ENCODE peak calls at places on chromosomes 4 and X, in eight cellular contexts. One of them, this sample, is unnamed. For H3K9me3 and H3K4me1, the result is how much of the 10 kb centered on the place peaks cover.

GRCh38 chr4:7786517-7786916 is 153.1 kb downstream of the AFAP1 start:
- DNase-seq in psoas muscle: no peak
- DNase-seq in sigmoid colon: peak
- DNase-seq in tibial artery: no peak
- DNase-seq in SK-N-SH: no peak
- DNase-seq in stomach: no peak
- DNase-seq in left lung: no peak
- DNase-seq in transverse colon: no peak
- DNase-seq in this sample: no peak

GRCh38 chr4:184762100-184762499 is 28.2 kb upstream of the CENPU start:
- DNase-seq in psoas muscle: no peak
- DNase-seq in sigmoid colon: peak
- DNase-seq in tibial artery: no peak
- DNase-seq in SK-N-SH: no peak
- DNase-seq in stomach: no peak
- DNase-seq in left lung: no peak
- DNase-seq in transverse colon: no peak
- DNase-seq in this sample: no peak

GRCh38 chr4:86218721-86219481 is 141.0 kb downstream of the MAPK10 start:
- DNase-seq in psoas muscle: no peak
- DNase-seq in sigmoid colon: no peak
- DNase-seq in tibial artery: no peak
- DNase-seq in SK-N-SH: peak
- DNase-seq in stomach: no peak
- DNase-seq in left lung: no peak
- DNase-seq in transverse colon: no peak
- DNase-seq in this sample: no peak

GRCh38 chr4:161555689-161556660 is 607.8 kb downstream of the FSTL5 start:
- DNase-seq in psoas muscle: no peak
- DNase-seq in sigmoid colon: no peak
- DNase-seq in tibial artery: no peak
- DNase-seq in SK-N-SH: no peak
- DNase-seq in stomach: no peak
- DNase-seq in left lung: no peak
- DNase-seq in transverse colon: no peak
- DNase-seq in this sample: no peak

GRCh38 chr4:184746532-184746870 is 12.6 kb upstream of the CENPU start:
- DNase-seq in psoas muscle: no peak
- DNase-seq in sigmoid colon: peak
- DNase-seq in tibial artery: peak
- DNase-seq in SK-N-SH: no peak
- DNase-seq in stomach: peak
- DNase-seq in left lung: peak
- DNase-seq in transverse colon: no peak
- DNase-seq in this sample: peak

GRCh38 chr4:182207806-182208483 is 35.3 kb upstream of the TENM3 start:
- DNase-seq in psoas muscle: no peak
- DNase-seq in sigmoid colon: no peak
- DNase-seq in tibial artery: no peak
- DNase-seq in SK-N-SH: no peak
- DNase-seq in stomach: no peak
- DNase-seq in left lung: no peak
- DNase-seq in transverse colon: no peak
- DNase-seq in this sample: no peak

GRCh38 chrX:70166601-70167590 is 10.4 kb upstream of the DGAT2L6 start:
- DNase-seq in psoas muscle: no peak
- DNase-seq in sigmoid colon: no peak
- DNase-seq in tibial artery: no peak
- DNase-seq in SK-N-SH: no peak
- DNase-seq in stomach: no peak
- DNase-seq in left lung: no peak
- DNase-seq in transverse colon: no peak
- DNase-seq in this sample: no peak

GRCh38 chr4:88166608-88167007 is 8.2 kb upstream of the ABCG2 start:
- DNase-seq in psoas muscle: no peak
- DNase-seq in sigmoid colon: no peak
- DNase-seq in tibial artery: no peak
- DNase-seq in SK-N-SH: no peak
- DNase-seq in stomach: no peak
- DNase-seq in left lung: no peak
- DNase-seq in transverse colon: no peak
- DNase-seq in this sample: no peak

GRCh38 chr4:80307774-80308465 is 27.6 kb upstream of the CFAP299 start:
- DNase-seq in psoas muscle: no peak
- DNase-seq in sigmoid colon: peak
- DNase-seq in tibial artery: no peak
- DNase-seq in SK-N-SH: peak
- DNase-seq in stomach: no peak
- DNase-seq in left lung: no peak
- DNase-seq in transverse colon: no peak
- DNase-seq in this sample: no peak

GRCh38 chr4:8837181-8837811 is 34.3 kb downstream of the HMX1 start:
- DNase-seq in psoas muscle: peak
- DNase-seq in sigmoid colon: peak
- DNase-seq in tibial artery: peak
- DNase-seq in SK-N-SH: peak
- DNase-seq in stomach: no peak
- DNase-seq in left lung: peak
- DNase-seq in transverse colon: peak
- DNase-seq in this sample: no peak

GRCh38 chr4:67700119-67700873 is 659 bp downstream of the UBA6 start:
- DNase-seq in psoas muscle: no peak
- DNase-seq in sigmoid colon: no peak
- DNase-seq in tibial artery: no peak
- DNase-seq in SK-N-SH: peak
- DNase-seq in stomach: no peak
- DNase-seq in left lung: no peak
- DNase-seq in transverse colon: no peak
- DNase-seq in this sample: no peak

GRCh38 chr4:86775061-86775460 is 74.1 kb downstream of the SLC10A6 start:
- DNase-seq in psoas muscle: no peak
- DNase-seq in sigmoid colon: no peak
- DNase-seq in tibial artery: no peak
- DNase-seq in SK-N-SH: no peak
- DNase-seq in stomach: no peak
- DNase-seq in left lung: no peak
- DNase-seq in transverse colon: no peak
- DNase-seq in this sample: no peak

GRCh38 chr4:63529581-63529980 is 879.7 kb downstream of the TECRL start:
- DNase-seq in psoas muscle: no peak
- DNase-seq in sigmoid colon: no peak
- DNase-seq in tibial artery: no peak
- DNase-seq in SK-N-SH: no peak
- DNase-seq in stomach: no peak
- DNase-seq in left lung: no peak
- DNase-seq in transverse colon: no peak
- DNase-seq in this sample: no peak

GRCh38 chr4:168573870-168574269 is 77.0 kb downstream of the PALLD start:
- DNase-seq in psoas muscle: no peak
- DNase-seq in sigmoid colon: no peak
- DNase-seq in tibial artery: no peak
- DNase-seq in SK-N-SH: no peak
- DNase-seq in stomach: no peak
- DNase-seq in left lung: no peak
- DNase-seq in transverse colon: no peak
- DNase-seq in this sample: no peak

GRCh38 chr4:111839186-111839585 is 306.1 kb upstream of the FAM241A start:
- DNase-seq in psoas muscle: no peak
- DNase-seq in sigmoid colon: no peak
- DNase-seq in tibial artery: no peak
- DNase-seq in SK-N-SH: no peak
- DNase-seq in stomach: no peak
- DNase-seq in left lung: no peak
- DNase-seq in transverse colon: no peak
- DNase-seq in this sample: no peak

GRCh38 chr4:111736516-111736915 is 408.7 kb upstream of the FAM241A start:
- DNase-seq in psoas muscle: no peak
- DNase-seq in sigmoid colon: no peak
- DNase-seq in tibial artery: no peak
- DNase-seq in SK-N-SH: no peak
- DNase-seq in stomach: no peak
- DNase-seq in left lung: no peak
- DNase-seq in transverse colon: no peak
- DNase-seq in this sample: no peak

GRCh38 chrX:123909498-123909897 is 49.6 kb downstream of the XIAP start:
- DNase-seq in psoas muscle: no peak
- DNase-seq in sigmoid colon: no peak
- DNase-seq in tibial artery: no peak
- DNase-seq in SK-N-SH: no peak
- DNase-seq in stomach: no peak
- DNase-seq in left lung: no peak
- DNase-seq in transverse colon: no peak
- DNase-seq in this sample: no peak

GRCh38 chr4:25090516-25090915 is 59.8 kb upstream of the LGI2 start:
- DNase-seq in psoas muscle: no peak
- DNase-seq in sigmoid colon: no peak
- DNase-seq in tibial artery: no peak
- DNase-seq in SK-N-SH: no peak
- DNase-seq in stomach: no peak
- DNase-seq in left lung: no peak
- DNase-seq in transverse colon: no peak
- DNase-seq in this sample: no peak

GRCh38 chr4:165476214-165477098 is 97.6 kb downstream of the CPE start:
- DNase-seq in psoas muscle: no peak
- DNase-seq in sigmoid colon: no peak
- DNase-seq in tibial artery: no peak
- DNase-seq in SK-N-SH: no peak
- DNase-seq in stomach: no peak
- DNase-seq in left lung: no peak
- DNase-seq in transverse colon: no peak
- DNase-seq in this sample: no peak

GRCh38 chr4:165481458-165481857 is 102.7 kb downstream of the CPE start:
- DNase-seq in psoas muscle: no peak
- DNase-seq in sigmoid colon: no peak
- DNase-seq in tibial artery: no peak
- DNase-seq in SK-N-SH: no peak
- DNase-seq in stomach: no peak
- DNase-seq in left lung: no peak
- DNase-seq in transverse colon: no peak
- DNase-seq in this sample: no peak

GRCh38 chr4:165477799-165478198 is 99.0 kb downstream of the CPE start:
- DNase-seq in psoas muscle: no peak
- DNase-seq in sigmoid colon: no peak
- DNase-seq in tibial artery: no peak
- DNase-seq in SK-N-SH: no peak
- DNase-seq in stomach: no peak
- DNase-seq in left lung: no peak
- DNase-seq in transverse colon: no peak
- DNase-seq in this sample: no peak

GRCh38 chr4:165475706-165476070 is 96.9 kb downstream of the CPE start:
- DNase-seq in psoas muscle: no peak
- DNase-seq in sigmoid colon: no peak
- DNase-seq in tibial artery: no peak
- DNase-seq in SK-N-SH: no peak
- DNase-seq in stomach: no peak
- DNase-seq in left lung: no peak
- DNase-seq in transverse colon: no peak
- DNase-seq in this sample: no peak

GRCh38 chr4:165478260-165478659 is 99.5 kb downstream of the CPE start:
- DNase-seq in psoas muscle: no peak
- DNase-seq in sigmoid colon: no peak
- DNase-seq in tibial artery: no peak
- DNase-seq in SK-N-SH: no peak
- DNase-seq in stomach: no peak
- DNase-seq in left lung: no peak
- DNase-seq in transverse colon: no peak
- DNase-seq in this sample: no peak
- H3K9me3 ChIP-seq in psoas muscle: under half
- H3K9me3 ChIP-seq in sigmoid colon: under half
- H3K9me3 ChIP-seq in tibial artery: under half
- H3K9me3 ChIP-seq in SK-N-SH: under half
- H3K9me3 ChIP-seq in stomach: under half
- H3K9me3 ChIP-seq in left lung: under half
- H3K9me3 ChIP-seq in transverse colon: under half
- H3K9me3 ChIP-seq in this sample: under half

DNA sequence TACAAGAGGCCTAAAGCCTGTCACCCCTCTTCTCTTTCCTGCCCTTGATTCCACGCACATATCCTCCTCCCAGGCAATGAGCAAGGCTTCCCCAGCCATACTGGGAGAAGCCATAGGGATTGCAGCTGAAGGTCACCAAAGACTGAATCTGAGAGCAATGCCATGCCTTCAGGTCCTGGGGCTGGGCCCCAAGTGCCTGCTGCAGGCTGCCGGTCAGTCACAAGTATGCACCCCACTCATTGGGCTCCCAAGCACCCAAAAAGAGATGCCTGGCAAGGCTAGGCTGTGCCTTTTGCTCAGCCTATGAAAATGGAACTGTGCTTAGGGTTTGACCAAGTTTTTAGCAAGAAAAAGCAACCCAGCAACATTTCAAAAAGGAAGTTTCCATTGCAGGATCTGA is 210.6 kb upstream of the MAMLD1 start:
- DNase-seq in psoas muscle: no peak
- DNase-seq in sigmoid colon: no peak
- DNase-seq in tibial artery: no peak
- DNase-seq in SK-N-SH: no peak
- DNase-seq in stomach: no peak
- DNase-seq in left lung: no peak
- DNase-seq in transverse colon: no peak
- DNase-seq in this sample: no peak
- H3K4me1 ChIP-seq in psoas muscle: under half
- H3K4me1 ChIP-seq in sigmoid colon: under half
- H3K4me1 ChIP-seq in tibial artery: under half
- H3K4me1 ChIP-seq in SK-N-SH: under half
- H3K4me1 ChIP-seq in stomach: under half
- H3K4me1 ChIP-seq in left lung: under half
- H3K4me1 ChIP-seq in transverse colon: under half
- H3K4me1 ChIP-seq in this sample: under half

GRCh38 chr4:124202106-124202505 is 510.4 kb downstream of the ANKRD50 start:
- DNase-seq in psoas muscle: no peak
- DNase-seq in sigmoid colon: peak
- DNase-seq in tibial artery: no peak
- DNase-seq in SK-N-SH: no peak
- DNase-seq in stomach: no peak
- DNase-seq in left lung: no peak
- DNase-seq in transverse colon: no peak
- DNase-seq in this sample: peak
- TF ChIP-seq CTCF in psoas muscle: no peak
- TF ChIP-seq CTCF in sigmoid colon: peak
- TF ChIP-seq CTCF in tibial artery: peak
- TF ChIP-seq CTCF in SK-N-SH: peak
- TF ChIP-seq CTCF in stomach: no peak
- TF ChIP-seq CTCF in left lung: no peak
- TF ChIP-seq CTCF in transverse colon: no peak
- TF ChIP-seq CTCF in this sample: no peak

DNA sequence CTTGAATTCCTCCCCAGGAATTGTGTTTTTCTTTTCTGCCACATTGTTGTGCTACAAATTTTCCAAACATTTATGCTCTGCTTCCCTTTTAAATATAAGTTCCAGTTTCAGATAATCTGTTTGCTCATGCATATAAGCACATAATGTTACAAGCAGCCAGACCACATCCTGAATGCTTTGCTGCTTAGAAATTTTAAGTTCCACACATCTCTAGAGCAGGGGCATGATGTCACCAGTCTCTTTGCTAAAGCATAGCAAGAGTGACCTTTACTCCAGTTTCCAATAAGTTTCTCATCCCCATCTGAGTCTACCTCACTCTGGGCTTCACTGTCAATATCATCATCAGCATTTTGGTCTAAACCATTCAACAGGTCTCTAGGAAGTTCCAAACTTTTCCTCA is 932.5 kb downstream of the SH3BGRL start:
- DNase-seq in psoas muscle: no peak
- DNase-seq in sigmoid colon: no peak
- DNase-seq in tibial artery: no peak
- DNase-seq in SK-N-SH: no peak
- DNase-seq in stomach: no peak
- DNase-seq in left lung: no peak
- DNase-seq in transverse colon: no peak
- DNase-seq in this sample: no peak
- H3K9me3 ChIP-seq in psoas muscle: under half
- H3K9me3 ChIP-seq in sigmoid colon: under half
- H3K9me3 ChIP-seq in tibial artery: under half
- H3K9me3 ChIP-seq in SK-N-SH: under half
- H3K9me3 ChIP-seq in stomach: under half
- H3K9me3 ChIP-seq in left lung: under half
- H3K9me3 ChIP-seq in transverse colon: under half
- H3K9me3 ChIP-seq in this sample: under half

This sample was measured in gastrocnemius medialis.